ENCODE peak calls at places on chromosomes 1 and 21, in four cellular contexts. Z is A549, R is GM12878, E is K562. U is an unnamed sample.

GRCh38 chr1:219442575-219442974 is 170.3 kb downstream of the ZC3H11B start:
- DNase-seq in E (no peak), R (no peak), Z (no peak), U (peak)

GRCh38 chr1:5936126-5936525 is 56.1 kb downstream of the NPHP4 start:
- DNase-seq in E (no peak), R (no peak), Z (no peak), U (no peak)

GRCh38 chr1:89553195-89553584 is 28.6 kb downstream of the LRRC8B start:
- DNase-seq in Z (no peak), R (no peak), E (no peak), U (no peak)

GRCh38 chr1:182561432-182561831 is 27.6 kb downstream of the RNASEL start:
- DNase-seq in E (no peak), Z (no peak), R (no peak), U (no peak)

GRCh38 chr21:37546949-37547614 is 180.5 kb downstream of the DYRK1A start:
- DNase-seq in R (no peak), E (no peak), Z (no peak), U (no peak)

GRCh38 chr1:116375884-116376733 is 3.1 kb downstream of the ATP1A1 start:
- DNase-seq in E (no peak), R (no peak), Z (peak), U (peak)

GRCh38 chr1:94863297-94863911 is 43.2 kb downstream of the SLC44A3 start:
- DNase-seq in E (no peak), R (no peak), Z (no peak), U (peak)

GRCh38 chr1:101482306-101482705 is 245.5 kb downstream of the S1PR1 start:
- DNase-seq in Z (no peak), R (no peak), E (no peak), U (no peak)

GRCh38 chr1:151990058-151990855 is 3.4 kb downstream of the S100A10 start:
- DNase-seq in E (no peak), R (no peak), Z (no peak), U (no peak)

GRCh38 chr1:183215076-183215720 is 29.1 kb downstream of the LAMC2 start:
- DNase-seq in R (no peak), Z (no peak), E (no peak), U (no peak)

GRCh38 chr1:229275005-229275404 is 4.1 kb downstream of the RAB4A start:
- DNase-seq in R (no peak), E (no peak), Z (no peak), U (no peak)

GRCh38 chr1:160739098-160739511 is at the start of gene SLAMF7:
- DNase-seq in E (no peak), Z (peak), R (peak), U (no peak)

GRCh38 chr1:168031627-168032026 is 94.8 kb upstream of the MPC2 start:
- DNase-seq in Z (no peak), E (no peak), R (no peak), U (no peak)

GRCh38 chr1:102833171-102833570 is 275.2 kb downstream of the COL11A1 start:
- DNase-seq in E (no peak), Z (no peak), R (no peak), U (no peak)

GRCh38 chr1:29802181-29803068 is 566.1 kb downstream of the PTPRU start:
- DNase-seq in Z (no peak), E (no peak), R (no peak), U (no peak)

GRCh38 chr1:41622859-41623732 is 138.6 kb upstream of the EDN2 start:
- DNase-seq in R (peak), Z (no peak), E (no peak), U (peak)

GRCh38 chr21:44954281-44954771 is 14.5 kb downstream of the SLX9 start:
- DNase-seq in R (no peak), E (no peak), Z (no peak), U (no peak)

GRCh38 chr1:26017606-26018005 is 4.0 kb upstream of the EXTL1 start:
- DNase-seq in R (no peak), Z (no peak), E (no peak), U (peak)

GRCh38 chr1:33925586-33925985 is 61.7 kb downstream of the HMGB4 start:
- DNase-seq in E (no peak), R (no peak), Z (no peak), U (no peak)

GRCh38 chr1:206933333-206933945 is 11.7 kb upstream of the FCMR start:
- DNase-seq in R (no peak), E (peak), Z (peak), U (no peak)

GRCh38 chr21:45893166-45894106 is 88.1 kb upstream of the COL6A1 start:
- DNase-seq in Z (no peak), E (no peak), R (no peak), U (no peak)

GRCh38 chr1:4974981-4975685 is 320.7 kb downstream of the AJAP1 start:
- DNase-seq in R (no peak), Z (no peak), E (no peak), U (no peak)

GRCh38 chr21:40016234-40016633 is 149.0 kb downstream of the PCP4 start:
- DNase-seq in Z (no peak), E (no peak), R (no peak), U (no peak)

GRCh38 chr1:236065509-236066005 is 667 bp upstream of the NID1 start:
- DNase-seq in Z (no peak), E (no peak), R (no peak), U (no peak)

GRCh38 chr1:185520188-185520935 is 203.3 kb upstream of the IVNS1ABP start:
- DNase-seq in E (no peak), Z (peak), R (no peak), U (no peak)

GRCh38 chr1:215665212-215665611 is 98.1 kb downstream of the KCTD3 start:
- DNase-seq in R (no peak), E (no peak), Z (no peak), U (peak)

GRCh38 chr1:27408151-27408550 is 15.7 kb downstream of the GPR3 start:
- DNase-seq in E (no peak), R (no peak), Z (no peak), U (no peak)

GRCh38 chr1:58805716-58806571 is 22.1 kb upstream of the JUN start:
- DNase-seq in Z (no peak), E (no peak), R (no peak), U (no peak)

GRCh38 chr1:198937231-198938031 is 298.6 kb downstream of the PTPRC start:
- DNase-seq in R (peak), E (no peak), Z (peak), U (peak)
- TF ChIP-seq CEBPB in R (no peak), E (no peak), Z (no peak), U (no peak)

GRCh38 chr21:17461014-17461413 is 51.8 kb upstream of the CXADR start:
- DNase-seq in Z (peak), R (no peak), E (no peak), U (peak)
- TF ChIP-seq RCOR1 in Z (no peak), R (no peak), E (no peak), U (no peak)

GRCh38 chr1:16140068-16140596 is 15.7 kb downstream of the EPHA2 start:
- DNase-seq in R (no peak), E (no peak), Z (no peak), U (no peak)

GRCh38 chr1:16138772-16139221 is 17.1 kb downstream of the EPHA2 start:
- DNase-seq in E (no peak), R (no peak), Z (no peak), U (peak)

GRCh38 chr1:16141573-16142336 is 14.1 kb downstream of the EPHA2 start:
- DNase-seq in Z (no peak), E (no peak), R (no peak), U (no peak)

GRCh38 chr1:16137890-16138467 is 17.9 kb downstream of the EPHA2 start:
- DNase-seq in Z (no peak), E (no peak), R (no peak), U (no peak)

DNA sequence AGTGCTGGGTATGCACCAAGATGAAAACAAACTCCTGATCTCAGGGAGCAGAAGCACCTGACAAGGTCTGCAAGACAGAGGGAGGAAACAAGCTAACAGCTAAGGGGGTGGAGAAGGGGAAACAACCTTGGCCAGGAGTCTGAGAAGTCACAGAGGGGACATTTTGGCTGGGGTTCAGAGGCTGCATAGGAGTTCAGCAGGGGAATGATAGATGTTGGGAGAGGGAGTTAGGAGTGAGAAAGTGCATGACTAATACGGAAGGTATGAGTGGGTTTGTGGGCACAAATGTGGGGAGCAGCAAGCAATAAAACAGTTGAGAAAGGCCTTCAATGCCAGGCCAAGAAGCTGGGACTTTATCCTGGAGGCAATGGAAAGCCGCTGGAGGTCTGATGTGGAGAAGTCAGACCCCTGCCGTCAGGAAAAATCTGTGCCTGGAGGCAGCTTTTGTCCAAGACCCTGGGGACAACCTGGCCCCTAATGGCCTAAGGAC is 16.4 kb downstream of the EPHA2 start:
- DNase-seq in R (no peak), Z (peak), E (no peak), U (peak)
- TF ChIP-seq CEBPB in R (no peak), Z (no peak), E (no peak), U (no peak)

GRCh38 chr1:177257128-177257527 is 86.4 kb downstream of the BRINP2 start:
- DNase-seq in R (no peak), E (no peak), Z (no peak), U (no peak)

GRCh38 chr1:177257596-177257995 is 86.8 kb downstream of the BRINP2 start:
- DNase-seq in E (no peak), R (no peak), Z (no peak), U (no peak)

GRCh38 chr1:177252877-177253276 is 82.1 kb downstream of the BRINP2 start:
- DNase-seq in E (no peak), R (no peak), Z (no peak), U (no peak)

GRCh38 chr1:177256153-177256814 is 85.5 kb downstream of the BRINP2 start:
- DNase-seq in Z (peak), R (no peak), E (peak), U (peak)

DNA sequence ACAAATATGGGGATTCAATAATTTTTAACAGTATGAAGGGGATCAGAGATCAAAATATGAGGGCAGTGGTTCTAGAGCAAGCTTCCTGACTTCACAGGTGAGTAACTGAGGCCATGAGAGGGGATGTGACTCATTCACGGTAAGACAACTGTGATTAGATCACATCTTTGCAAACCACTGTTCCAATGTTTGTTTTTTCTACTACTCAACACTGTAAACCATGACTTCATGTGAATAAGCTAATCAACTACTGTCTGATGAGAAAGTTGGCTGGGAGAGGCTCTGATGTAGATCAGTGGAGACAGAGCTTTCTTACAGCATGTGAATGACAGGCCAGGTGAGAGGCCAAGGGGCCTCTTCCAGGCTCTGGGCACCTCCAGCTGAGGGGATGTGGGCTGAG is 84.7 kb downstream of the BRINP2 start:
- DNase-seq in E (no peak), Z (peak), R (no peak), U (peak)
- TF ChIP-seq RCOR1 in E (no peak), Z (no peak), R (no peak), U (no peak)

GRCh38 chr1:46487818-46488218 is 1.8 kb upstream of the DMBX1 start:
- DNase-seq in R (no peak), E (peak), Z (peak), U (no peak)

GRCh38 chr1:46484783-46485490 is 4.7 kb upstream of the DMBX1 start:
- DNase-seq in R (no peak), Z (no peak), E (peak), U (no peak)

GRCh38 chr1:46486432-46487015 is 3.1 kb upstream of the DMBX1 start:
- DNase-seq in Z (no peak), R (no peak), E (no peak), U (no peak)

GRCh38 chr1:46483597-46483996 is 6.0 kb upstream of the DMBX1 start:
- DNase-seq in R (no peak), Z (no peak), E (no peak), U (no peak)

DNA sequence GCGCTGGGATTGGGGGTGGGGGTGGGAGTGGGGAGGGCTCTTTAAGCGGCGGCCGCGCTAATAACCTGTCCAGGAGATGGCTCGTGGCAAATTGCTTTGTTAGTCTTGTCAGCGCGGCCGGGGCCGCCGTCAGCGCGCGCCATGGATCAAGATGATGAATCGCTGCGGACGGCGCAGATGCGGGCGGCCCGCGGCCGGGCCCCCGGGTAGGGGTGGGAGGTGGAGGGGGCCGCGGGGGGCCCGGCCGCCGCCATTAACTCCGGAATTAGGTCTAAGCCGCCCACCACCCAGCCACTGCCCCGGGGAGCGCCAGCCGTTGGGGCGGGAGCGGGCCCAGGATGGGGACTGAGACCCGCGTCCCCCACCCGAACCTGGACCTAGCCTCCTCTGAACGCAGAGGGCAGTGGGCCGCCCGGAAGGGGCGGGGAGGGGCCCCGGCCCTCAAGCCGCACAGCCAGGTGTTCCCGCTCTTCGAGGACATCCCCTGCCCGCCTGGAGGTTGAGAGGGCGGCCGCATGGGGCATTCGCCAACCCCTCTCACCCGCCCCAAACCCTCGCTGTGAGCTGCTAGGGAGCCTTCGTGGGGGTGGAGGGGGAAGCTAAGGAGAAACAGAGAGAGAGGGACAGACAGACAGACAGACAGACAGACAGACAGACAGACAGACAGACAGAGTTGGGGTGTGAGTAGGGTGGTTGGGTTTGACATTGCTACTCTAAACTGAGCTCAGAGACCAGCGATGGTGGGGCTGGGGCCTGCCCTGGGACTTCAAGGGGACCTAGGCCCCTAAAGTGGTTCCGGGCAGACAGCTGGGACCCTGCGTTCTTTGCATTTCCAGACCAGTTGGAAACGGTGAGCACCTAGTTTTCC is 3.8 kb upstream of the DMBX1 start:
- DNase-seq in Z (no peak), E (no peak), R (no peak), U (no peak)
- TF ChIP-seq CEBPB in Z (no peak), E (no peak), R (no peak), U (no peak)

GRCh38 chr1:24294757-24295371 is 24.3 kb upstream of the GRHL3 start:
- DNase-seq in E (no peak), R (no peak), Z (peak), U (no peak)

GRCh38 chr1:24295547-24295946 is 23.6 kb upstream of the GRHL3 start:
- DNase-seq in E (no peak), Z (no peak), R (no peak), U (no peak)

GRCh38 chr1:24292887-24293286 is 26.3 kb upstream of the GRHL3 start:
- DNase-seq in E (no peak), Z (no peak), R (no peak), U (no peak)

GRCh38 chr1:24293392-24294227 is 25.5 kb upstream of the GRHL3 start:
- DNase-seq in Z (no peak), R (no peak), E (no peak), U (no peak)

DNA sequence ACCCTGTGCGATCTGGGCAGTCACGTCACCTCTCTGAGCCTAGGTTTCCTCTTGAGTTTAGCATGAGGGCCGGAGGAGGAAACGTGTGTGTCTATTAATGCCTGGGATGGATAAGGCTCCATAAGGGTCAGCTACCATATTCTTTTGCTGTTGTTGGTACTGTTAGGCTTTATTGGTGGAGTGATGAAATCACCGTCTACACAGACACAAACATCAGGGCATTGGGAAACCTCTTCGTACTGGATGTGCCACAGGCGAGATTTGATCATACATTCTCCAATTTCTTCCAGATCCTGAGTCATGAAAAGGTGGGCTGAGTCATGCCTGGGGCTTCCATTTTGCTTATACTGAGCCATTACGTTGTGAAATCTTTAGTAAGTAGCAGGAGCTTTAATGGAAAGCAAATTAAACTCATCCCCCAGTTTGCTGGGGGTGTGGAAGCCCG is 24.9 kb upstream of the GRHL3 start:
- DNase-seq in R (no peak), Z (peak), E (no peak), U (peak)
- TF ChIP-seq RCOR1 in R (no peak), Z (no peak), E (no peak), U (peak)

DNA sequence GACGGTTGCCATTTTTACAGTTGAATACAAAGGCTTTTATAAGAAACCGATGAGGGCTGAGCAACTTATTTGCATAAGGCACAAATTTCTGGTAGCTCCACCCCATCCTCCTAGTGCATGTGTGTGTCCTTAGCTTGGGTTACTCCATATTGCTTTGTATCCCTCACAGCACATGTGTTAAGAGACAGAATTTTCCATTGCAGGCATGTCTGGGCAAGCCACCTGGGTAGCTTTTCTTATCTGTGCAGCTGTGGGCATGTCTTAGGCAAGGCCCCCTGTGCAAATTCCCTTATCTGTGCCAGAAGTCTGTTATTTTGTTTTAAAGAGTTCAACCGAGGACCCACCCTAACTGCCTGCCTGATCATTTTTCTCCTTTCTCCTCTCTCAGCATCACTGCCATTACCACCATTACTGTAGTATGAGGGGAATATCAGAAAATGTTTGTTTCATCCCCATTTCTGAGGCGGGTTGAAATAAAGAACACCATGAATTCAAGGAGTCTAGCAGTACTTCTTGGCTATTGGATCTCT is 131.9 kb downstream of the CYYR1 start:
- DNase-seq in E (no peak), R (no peak), Z (no peak), U (no peak)
- TF ChIP-seq CEBPB in E (no peak), R (no peak), Z (no peak), U (no peak)

U was measured in IMR-90.